ENCODE peak calls at places on chromosome 17, in seven cellular contexts. X, V, T, E, G, D and P are unnamed samples.

GRCh38 chr17:5915337-5915736 is 154.8 kb upstream of the WSCD1 start:
- DNase-seq in G (no peak), D (no peak), E (no peak), X (no peak), V (no peak), T (no peak), P (no peak)

GRCh38 chr17:37551788-37552187 is 57.4 kb downstream of the SYNRG start:
- DNase-seq in G (no peak), T (no peak), V (no peak), X (no peak), D (no peak), E (no peak), P (no peak)

GRCh38 chr17:10316986-10317834 is 55.6 kb downstream of the MYH13 start:
- DNase-seq in V (peak), E (no peak), T (peak), G (no peak), D (no peak), X (peak), P (peak)

GRCh38 chr17:45848868-45849535 is 4.3 kb downstream of the SPPL2C start:
- DNase-seq in X (no peak), E (no peak), D (no peak), G (no peak), T (no peak), V (no peak), P (no peak)

GRCh38 chr17:64920419-64921172 is 1.3 kb upstream of the LRRC37A3 start:
- DNase-seq in X (no peak), G (no peak), E (no peak), V (no peak), T (no peak), D (no peak), P (no peak)

GRCh38 chr17:82795615-82796014 is 43.8 kb downstream of the TBCD start:
- DNase-seq in G (no peak), X (no peak), E (peak), D (no peak), V (no peak), T (no peak), P (no peak)

GRCh38 chr17:48579738-48580543 is 1.8 kb upstream of the HOXB4 start:
- DNase-seq in T (no peak), D (no peak), V (no peak), E (no peak), X (no peak), G (no peak), P (no peak)

GRCh38 chr17:51372345-51373004 is 112.1 kb downstream of the UTP18 start:
- DNase-seq in D (no peak), G (peak), X (peak), V (no peak), T (peak), E (no peak), P (peak)

GRCh38 chr17:35433075-35433894 is 985 bp upstream of the SLFN12 start:
- DNase-seq in E (no peak), V (no peak), D (peak), T (peak), G (peak), X (peak), P (no peak)

GRCh38 chr17:27485125-27485524 is 28.9 kb downstream of the KSR1 start:
- DNase-seq in V (no peak), D (no peak), E (no peak), G (no peak), T (no peak), X (no peak), P (no peak)

GRCh38 chr17:47635734-47636133 is 14.0 kb upstream of the KPNB1 start:
- DNase-seq in E (no peak), G (no peak), V (no peak), T (no peak), D (no peak), X (no peak), P (no peak)

GRCh38 chr17:71530227-71530626 is 590.6 kb upstream of the SOX9 start:
- DNase-seq in V (no peak), T (no peak), X (no peak), D (no peak), G (no peak), E (no peak), P (no peak)

GRCh38 chr17:74008196-74008595 is 195.3 kb upstream of the RPL38 start:
- DNase-seq in E (no peak), G (peak), T (no peak), D (peak), V (no peak), X (no peak), P (no peak)

GRCh38 chr17:5260542-5260941 is 21.5 kb upstream of the RABEP1 start:
- DNase-seq in E (no peak), V (no peak), T (peak), G (no peak), D (no peak), X (no peak), P (no peak)

GRCh38 chr17:62716834-62717588 is 89.5 kb downstream of the MRC2 start:
- DNase-seq in G (no peak), D (no peak), V (no peak), E (no peak), X (no peak), T (no peak), P (no peak)

GRCh38 chr17:29663155-29663554 is 40.4 kb upstream of the CORO6 start:
- DNase-seq in V (no peak), G (no peak), X (no peak), T (no peak), D (no peak), E (peak), P (no peak)

GRCh38 chr17:76276069-76276431 is 10.9 kb downstream of the UBALD2 start:
- DNase-seq in G (no peak), D (no peak), E (no peak), T (no peak), V (no peak), X (no peak), P (no peak)

GRCh38 chr17:81200695-81201580 is 21.8 kb downstream of the CEP131 start:
- DNase-seq in V (peak), G (peak), X (peak), D (peak), T (peak), E (no peak), P (peak)

GRCh38 chr17:39462644-39463375 is 1.5 kb downstream of the CDK12 start:
- DNase-seq in X (no peak), T (no peak), E (no peak), V (peak), G (no peak), D (no peak), P (no peak)

GRCh38 chr17:5584971-5585794 is 874 bp upstream of the NLRP1 start:
- DNase-seq in T (peak), D (no peak), E (no peak), G (peak), X (no peak), V (no peak), P (peak)

GRCh38 chr17:40433551-40434384 is 9.5 kb upstream of the IGFBP4 start:
- DNase-seq in E (no peak), T (no peak), X (no peak), V (no peak), D (no peak), G (no peak), P (no peak)

GRCh38 chr17:32161029-32161428 is 18.7 kb downstream of the RHOT1 start:
- DNase-seq in T (no peak), G (no peak), X (no peak), D (no peak), E (no peak), V (no peak), P (no peak)

GRCh38 chr17:19651461-19652238 is 3.1 kb downstream of the ALDH3A2 start:
- DNase-seq in E (no peak), X (peak), V (no peak), G (no peak), D (no peak), T (no peak), P (no peak)

GRCh38 chr17:68822752-68823289 is 132.4 kb downstream of the ABCA8 start:
- DNase-seq in G (no peak), D (no peak), E (no peak), V (no peak), X (no peak), T (no peak), P (no peak)

GRCh38 chr17:37147301-37147812 is 198.6 kb downstream of the AATF start:
- DNase-seq in G (no peak), D (no peak), E (peak), X (no peak), T (no peak), V (no peak), P (no peak)

GRCh38 chr17:37493249-37494027 is 3.7 kb downstream of the DUSP14 start:
- DNase-seq in G (no peak), X (no peak), E (no peak), V (no peak), T (peak), D (no peak), P (no peak)

GRCh38 chr17:8048236-8048635 is 9.4 kb downstream of the ALOX15B start:
- DNase-seq in G (no peak), V (no peak), X (no peak), D (no peak), T (no peak), E (no peak), P (no peak)

GRCh38 chr17:29291163-29291752 is 2.7 kb downstream of the NUFIP2 start:
- DNase-seq in D (no peak), G (no peak), V (no peak), X (peak), T (peak), E (peak), P (no peak)

GRCh38 chr17:58311429-58311894 is 17.1 kb downstream of the TSPOAP1 start:
- DNase-seq in V (peak), E (no peak), T (no peak), D (no peak), X (peak), G (no peak), P (no peak)